ENCODE peak calls at places on chromosomes 2 and 18, in nine cellular contexts. One of them, this sample, is unnamed.

GRCh38 chr2:99777266-99777640 is 287.4 kb upstream of the REV1 start:
- DNase-seq in lung microvascular endothelial cell: no peak
- DNase-seq in activated CD8-positive, alpha-beta memory T cell treated with anti-CD3 and anti-CD28 coated beads, Interleukin-2, amount 50 U/mL, for 48 hours: no peak
- DNase-seq in Right ventricle myocardium superior: no peak
- DNase-seq in AG08396: no peak
- DNase-seq in activated T-cell treated with anti-CD3 and anti-CD28 coated beads for 48 hours: no peak
- DNase-seq in tibial artery: no peak
- DNase-seq in DMS53: no peak
- DNase-seq in coronary artery: no peak
- DNase-seq in this sample: peak; percentile 9

GRCh38 chr2:73253901-73254300 is 19.8 kb downstream of the CCT7 start:
- DNase-seq in lung microvascular endothelial cell: no peak
- DNase-seq in activated CD8-positive, alpha-beta memory T cell treated with anti-CD3 and anti-CD28 coated beads, Interleukin-2, amount 50 U/mL, for 48 hours: no peak
- DNase-seq in Right ventricle myocardium superior: no peak
- DNase-seq in AG08396: no peak
- DNase-seq in activated T-cell treated with anti-CD3 and anti-CD28 coated beads for 48 hours: no peak
- DNase-seq in tibial artery: peak; percentile 48
- DNase-seq in DMS53: peak; percentile 28
- DNase-seq in coronary artery: no peak
- DNase-seq in this sample: no peak

GRCh38 chr2:37670378-37671012 is 947 bp downstream of the CDC42EP3 start:
- DNase-seq in lung microvascular endothelial cell: peak; percentile 59
- DNase-seq in activated CD8-positive, alpha-beta memory T cell treated with anti-CD3 and anti-CD28 coated beads, Interleukin-2, amount 50 U/mL, for 48 hours: no peak
- DNase-seq in Right ventricle myocardium superior: peak; percentile 52
- DNase-seq in AG08396: peak; percentile 37
- DNase-seq in activated T-cell treated with anti-CD3 and anti-CD28 coated beads for 48 hours: no peak
- DNase-seq in tibial artery: no peak
- DNase-seq in DMS53: no peak
- DNase-seq in coronary artery: no peak
- DNase-seq in this sample: no peak

GRCh38 chr18:55513199-55513598 is 74.8 kb downstream of the TCF4 start:
- DNase-seq in lung microvascular endothelial cell: no peak
- DNase-seq in activated CD8-positive, alpha-beta memory T cell treated with anti-CD3 and anti-CD28 coated beads, Interleukin-2, amount 50 U/mL, for 48 hours: no peak
- DNase-seq in Right ventricle myocardium superior: no peak
- DNase-seq in AG08396: no peak
- DNase-seq in activated T-cell treated with anti-CD3 and anti-CD28 coated beads for 48 hours: no peak
- DNase-seq in tibial artery: no peak
- DNase-seq in DMS53: no peak
- DNase-seq in coronary artery: no peak
- DNase-seq in this sample: no peak

GRCh38 chr2:7424481-7424880 is 507.3 kb downstream of the RNF144A start:
- DNase-seq in lung microvascular endothelial cell: no peak
- DNase-seq in activated CD8-positive, alpha-beta memory T cell treated with anti-CD3 and anti-CD28 coated beads, Interleukin-2, amount 50 U/mL, for 48 hours: no peak
- DNase-seq in Right ventricle myocardium superior: no peak
- DNase-seq in AG08396: no peak
- DNase-seq in activated T-cell treated with anti-CD3 and anti-CD28 coated beads for 48 hours: no peak
- DNase-seq in tibial artery: no peak
- DNase-seq in DMS53: no peak
- DNase-seq in coronary artery: no peak
- DNase-seq in this sample: no peak

GRCh38 chr2:71742953-71743601 is 289.7 kb downstream of the DYSF start:
- DNase-seq in lung microvascular endothelial cell: peak; percentile 95
- DNase-seq in activated CD8-positive, alpha-beta memory T cell treated with anti-CD3 and anti-CD28 coated beads, Interleukin-2, amount 50 U/mL, for 48 hours: no peak
- DNase-seq in Right ventricle myocardium superior: peak; percentile 81
- DNase-seq in AG08396: peak; percentile 83
- DNase-seq in activated T-cell treated with anti-CD3 and anti-CD28 coated beads for 48 hours: no peak
- DNase-seq in tibial artery: peak; percentile 92
- DNase-seq in DMS53: peak; percentile 20
- DNase-seq in coronary artery: peak; percentile 86
- DNase-seq in this sample: peak; percentile 68

GRCh38 chr2:27807476-27807875 is 36.0 kb downstream of the MRPL33 start:
- DNase-seq in lung microvascular endothelial cell: peak; percentile 56
- DNase-seq in activated CD8-positive, alpha-beta memory T cell treated with anti-CD3 and anti-CD28 coated beads, Interleukin-2, amount 50 U/mL, for 48 hours: no peak
- DNase-seq in Right ventricle myocardium superior: no peak
- DNase-seq in AG08396: no peak
- DNase-seq in activated T-cell treated with anti-CD3 and anti-CD28 coated beads for 48 hours: peak; percentile 3
- DNase-seq in tibial artery: no peak
- DNase-seq in DMS53: peak; percentile 13
- DNase-seq in coronary artery: no peak
- DNase-seq in this sample: no peak

GRCh38 chr2:108139521-108139920 is 100.2 kb upstream of the SULT1C3 start:
- DNase-seq in lung microvascular endothelial cell: peak; percentile 28
- DNase-seq in activated CD8-positive, alpha-beta memory T cell treated with anti-CD3 and anti-CD28 coated beads, Interleukin-2, amount 50 U/mL, for 48 hours: no peak
- DNase-seq in Right ventricle myocardium superior: no peak
- DNase-seq in AG08396: no peak
- DNase-seq in activated T-cell treated with anti-CD3 and anti-CD28 coated beads for 48 hours: no peak
- DNase-seq in tibial artery: no peak
- DNase-seq in DMS53: peak; percentile 48
- DNase-seq in coronary artery: no peak
- DNase-seq in this sample: no peak

GRCh38 chr2:98374958-98375570 is 28.8 kb downstream of the CNGA3 start:
- DNase-seq in lung microvascular endothelial cell: no peak
- DNase-seq in activated CD8-positive, alpha-beta memory T cell treated with anti-CD3 and anti-CD28 coated beads, Interleukin-2, amount 50 U/mL, for 48 hours: no peak
- DNase-seq in Right ventricle myocardium superior: no peak
- DNase-seq in AG08396: no peak
- DNase-seq in activated T-cell treated with anti-CD3 and anti-CD28 coated beads for 48 hours: no peak
- DNase-seq in tibial artery: no peak
- DNase-seq in DMS53: no peak
- DNase-seq in coronary artery: no peak
- DNase-seq in this sample: no peak

GRCh38 chr2:210584834-210585233 is 28.4 kb downstream of the CPS1 start:
- DNase-seq in lung microvascular endothelial cell: peak; percentile 43
- DNase-seq in activated CD8-positive, alpha-beta memory T cell treated with anti-CD3 and anti-CD28 coated beads, Interleukin-2, amount 50 U/mL, for 48 hours: no peak
- DNase-seq in Right ventricle myocardium superior: no peak
- DNase-seq in AG08396: no peak
- DNase-seq in activated T-cell treated with anti-CD3 and anti-CD28 coated beads for 48 hours: no peak
- DNase-seq in tibial artery: no peak
- DNase-seq in DMS53: peak; percentile 72
- DNase-seq in coronary artery: no peak
- DNase-seq in this sample: no peak

GRCh38 chr2:203328735-203329549 is 748 bp downstream of the ABI2 start:
- DNase-seq in lung microvascular endothelial cell: peak; percentile 53
- DNase-seq in activated CD8-positive, alpha-beta memory T cell treated with anti-CD3 and anti-CD28 coated beads, Interleukin-2, amount 50 U/mL, for 48 hours: peak; percentile 81
- DNase-seq in Right ventricle myocardium superior: peak; percentile 47
- DNase-seq in AG08396: peak; percentile 78
- DNase-seq in activated T-cell treated with anti-CD3 and anti-CD28 coated beads for 48 hours: peak; percentile 56
- DNase-seq in tibial artery: peak; percentile 72
- DNase-seq in DMS53: peak; percentile 70
- DNase-seq in coronary artery: no peak
- DNase-seq in this sample: no peak

GRCh38 chr2:239193925-239194687 is 206.7 kb downstream of the HDAC4 start:
- DNase-seq in lung microvascular endothelial cell: no peak
- DNase-seq in activated CD8-positive, alpha-beta memory T cell treated with anti-CD3 and anti-CD28 coated beads, Interleukin-2, amount 50 U/mL, for 48 hours: peak; percentile 25
- DNase-seq in Right ventricle myocardium superior: no peak
- DNase-seq in AG08396: no peak
- DNase-seq in activated T-cell treated with anti-CD3 and anti-CD28 coated beads for 48 hours: no peak
- DNase-seq in tibial artery: peak; percentile 34
- DNase-seq in DMS53: peak; percentile 17
- DNase-seq in coronary artery: peak; percentile 65
- DNase-seq in this sample: no peak

GRCh38 chr18:46299465-46300004 is 195.3 kb downstream of the HAUS1 start:
- DNase-seq in lung microvascular endothelial cell: no peak
- DNase-seq in activated CD8-positive, alpha-beta memory T cell treated with anti-CD3 and anti-CD28 coated beads, Interleukin-2, amount 50 U/mL, for 48 hours: no peak
- DNase-seq in Right ventricle myocardium superior: no peak
- DNase-seq in AG08396: no peak
- DNase-seq in activated T-cell treated with anti-CD3 and anti-CD28 coated beads for 48 hours: no peak
- DNase-seq in tibial artery: no peak
- DNase-seq in DMS53: no peak
- DNase-seq in coronary artery: no peak
- DNase-seq in this sample: no peak

GRCh38 chr2:45664635-45665269 is 13.3 kb downstream of the PRKCE start:
- DNase-seq in lung microvascular endothelial cell: no peak
- DNase-seq in activated CD8-positive, alpha-beta memory T cell treated with anti-CD3 and anti-CD28 coated beads, Interleukin-2, amount 50 U/mL, for 48 hours: no peak
- DNase-seq in Right ventricle myocardium superior: no peak
- DNase-seq in AG08396: no peak
- DNase-seq in activated T-cell treated with anti-CD3 and anti-CD28 coated beads for 48 hours: no peak
- DNase-seq in tibial artery: no peak
- DNase-seq in DMS53: no peak
- DNase-seq in coronary artery: no peak
- DNase-seq in this sample: no peak

GRCh38 chr2:11753452-11753885 is 7.0 kb downstream of the LPIN1 start:
- DNase-seq in lung microvascular endothelial cell: peak; percentile 83
- DNase-seq in activated CD8-positive, alpha-beta memory T cell treated with anti-CD3 and anti-CD28 coated beads, Interleukin-2, amount 50 U/mL, for 48 hours: peak; percentile 64
- DNase-seq in Right ventricle myocardium superior: no peak
- DNase-seq in AG08396: no peak
- DNase-seq in activated T-cell treated with anti-CD3 and anti-CD28 coated beads for 48 hours: no peak
- DNase-seq in tibial artery: no peak
- DNase-seq in DMS53: peak; percentile 91
- DNase-seq in coronary artery: no peak
- DNase-seq in this sample: no peak

GRCh38 chr2:2324565-2325101 is 6.4 kb downstream of the MYT1L start:
- DNase-seq in lung microvascular endothelial cell: no peak
- DNase-seq in activated CD8-positive, alpha-beta memory T cell treated with anti-CD3 and anti-CD28 coated beads, Interleukin-2, amount 50 U/mL, for 48 hours: no peak
- DNase-seq in Right ventricle myocardium superior: no peak
- DNase-seq in AG08396: no peak
- DNase-seq in activated T-cell treated with anti-CD3 and anti-CD28 coated beads for 48 hours: no peak
- DNase-seq in tibial artery: no peak
- DNase-seq in DMS53: no peak
- DNase-seq in coronary artery: no peak
- DNase-seq in this sample: no peak

GRCh38 chr2:100924520-100925451 is 77.3 kb upstream of the RPL31 start:
- DNase-seq in lung microvascular endothelial cell: peak; percentile 98
- DNase-seq in activated CD8-positive, alpha-beta memory T cell treated with anti-CD3 and anti-CD28 coated beads, Interleukin-2, amount 50 U/mL, for 48 hours: no peak
- DNase-seq in Right ventricle myocardium superior: no peak
- DNase-seq in AG08396: peak; percentile 73
- DNase-seq in activated T-cell treated with anti-CD3 and anti-CD28 coated beads for 48 hours: no peak
- DNase-seq in tibial artery: no peak
- DNase-seq in DMS53: no peak
- DNase-seq in coronary artery: peak; percentile 69
- DNase-seq in this sample: no peak

GRCh38 chr2:236600892-236601291 is 31.3 kb downstream of the ACKR3 start:
- DNase-seq in lung microvascular endothelial cell: no peak
- DNase-seq in activated CD8-positive, alpha-beta memory T cell treated with anti-CD3 and anti-CD28 coated beads, Interleukin-2, amount 50 U/mL, for 48 hours: no peak
- DNase-seq in Right ventricle myocardium superior: no peak
- DNase-seq in AG08396: no peak
- DNase-seq in activated T-cell treated with anti-CD3 and anti-CD28 coated beads for 48 hours: no peak
- DNase-seq in tibial artery: no peak
- DNase-seq in DMS53: peak; percentile 99
- DNase-seq in coronary artery: peak; percentile 58
- DNase-seq in this sample: no peak